ENCODE peak calls at places on chromosome 1, in ten cellular contexts. V is IMR-90, L is suprapubic skin, T is transverse colon, P is tibial nerve, F is GM12892, G is HCT116, J is breast epithelium, K is Peyer's patch, B is NB4. M is an unnamed sample.

GRCh38 chr1:54356680-54357147 is 49.5 kb downstream of the SSBP3 start:
- DNase-seq in V (no peak), L (no peak), T (no peak), P (no peak), F (peak), G (no peak), J (no peak), K (no peak), B (no peak), M (no peak)

GRCh38 chr1:220950576-220950975 is 71.3 kb downstream of the HLX start:
- DNase-seq in V (no peak), L (no peak), T (no peak), P (no peak), F (no peak), G (no peak), J (no peak), K (no peak), B (no peak), M (no peak)

GRCh38 chr1:202101182-202101581 is 21.5 kb upstream of the GPR37L1 start:
- DNase-seq in V (no peak), L (no peak), T (no peak), P (no peak), F (no peak), G (no peak), J (no peak), K (no peak), B (no peak), M (no peak)

GRCh38 chr1:201216395-201217085 is 25.9 kb downstream of the IGFN1 start:
- DNase-seq in V (no peak), L (peak), T (no peak), P (no peak), F (peak), G (no peak), J (no peak), K (no peak), B (no peak), M (peak)

GRCh38 chr1:100606438-100606837 is 68.5 kb downstream of the GPR88 start:
- DNase-seq in V (peak), L (no peak), T (peak), P (peak), F (no peak), G (peak), J (no peak), K (no peak), B (peak), M (no peak)

GRCh38 chr1:53111073-53111556 is 31.3 kb downstream of the SLC1A7 start:
- DNase-seq in V (peak), L (no peak), T (peak), P (no peak), F (no peak), G (no peak), J (no peak), K (peak), B (peak), M (no peak)

GRCh38 chr1:107551491-107551890 is 410.7 kb downstream of the NTNG1 start:
- DNase-seq in V (no peak), L (no peak), T (no peak), P (no peak), F (no peak), G (no peak), J (no peak), K (no peak), B (no peak), M (no peak)

GRCh38 chr1:226405411-226405988 is 2.4 kb downstream of the PARP1 start:
- DNase-seq in V (no peak), L (no peak), T (no peak), P (no peak), F (no peak), G (no peak), J (no peak), K (no peak), B (peak), M (no peak)

GRCh38 chr1:209835782-209836298 is 8.1 kb downstream of the UTP25 start:
- DNase-seq in V (peak), L (no peak), T (no peak), P (no peak), F (no peak), G (no peak), J (no peak), K (no peak), B (no peak), M (no peak)

GRCh38 chr1:59415876-59416275 is 119.0 kb downstream of the FGGY start:
- DNase-seq in V (peak), L (no peak), T (no peak), P (no peak), F (no peak), G (no peak), J (no peak), K (no peak), B (no peak), M (no peak)

GRCh38 chr1:217053666-217054065 is 330.4 kb upstream of the ESRRG start:
- DNase-seq in V (no peak), L (no peak), T (no peak), P (no peak), F (no peak), G (no peak), J (no peak), K (no peak), B (no peak), M (no peak)

GRCh38 chr1:66274634-66275033 is 259.3 kb upstream of the SGIP1 start:
- DNase-seq in V (peak), L (no peak), T (no peak), P (no peak), F (no peak), G (no peak), J (no peak), K (no peak), B (no peak), M (no peak)

GRCh38 chr1:225919906-225920305 is 4.1 kb downstream of the PYCR2 start:
- DNase-seq in V (peak), L (no peak), T (peak), P (peak), F (no peak), G (no peak), J (peak), K (no peak), B (no peak), M (peak)

GRCh38 chr1:50328552-50328951 is 94.7 kb downstream of the DMRTA2 start:
- DNase-seq in V (no peak), L (no peak), T (no peak), P (no peak), F (no peak), G (no peak), J (no peak), K (no peak), B (no peak), M (no peak)

GRCh38 chr1:223259462-223259861 is 104.5 kb downstream of the SUSD4 start:
- DNase-seq in V (no peak), L (no peak), T (no peak), P (no peak), F (no peak), G (no peak), J (no peak), K (no peak), B (no peak), M (no peak)

GRCh38 chr1:223264529-223264928 is 99.4 kb downstream of the SUSD4 start:
- DNase-seq in V (no peak), L (no peak), T (no peak), P (no peak), F (no peak), G (no peak), J (no peak), K (no peak), B (no peak), M (no peak)

GRCh38 chr1:223260712-223261111 is 103.3 kb downstream of the SUSD4 start:
- DNase-seq in V (no peak), L (no peak), T (no peak), P (no peak), F (no peak), G (no peak), J (no peak), K (no peak), B (no peak), M (no peak)

GRCh38 chr1:223258751-223259177 is 105.2 kb downstream of the SUSD4 start:
- DNase-seq in V (peak), L (no peak), T (no peak), P (no peak), F (no peak), G (no peak), J (no peak), K (no peak), B (peak), M (peak)

GRCh38 chr1:223261914-223262313 is 102.1 kb downstream of the SUSD4 start:
- DNase-seq in V (no peak), L (no peak), T (no peak), P (no peak), F (no peak), G (no peak), J (no peak), K (no peak), B (no peak), M (no peak)
- TF ChIP-seq POLR2A in V (no peak), L (no peak), T (no peak), P (no peak), F (no peak), G (no peak), J (no peak), K (no peak), B (no peak), M (no peak)

GRCh38 chr1:31576201-31576669 is at the start of gene TINAGL1:
- DNase-seq in V (no peak), L (no peak), T (peak), P (no peak), F (no peak), G (peak), J (peak), K (peak), B (no peak), M (no peak)
- TF ChIP-seq POLR2A in V (no peak), L (peak), T (peak), P (no peak), F (no peak), G (peak), J (peak), K (peak), B (no peak), M (no peak)

GRCh38 chr1:7047866-7048265 is 262.6 kb downstream of the CAMTA1 start:
- DNase-seq in V (no peak), L (no peak), T (no peak), P (no peak), F (no peak), G (no peak), J (no peak), K (no peak), B (no peak), M (no peak)

GRCh38 chr1:7048395-7048794 is 263.1 kb downstream of the CAMTA1 start:
- DNase-seq in V (no peak), L (no peak), T (no peak), P (no peak), F (no peak), G (no peak), J (no peak), K (no peak), B (no peak), M (no peak)

GRCh38 chr1:7052701-7053100 is 267.4 kb downstream of the CAMTA1 start:
- DNase-seq in V (no peak), L (no peak), T (no peak), P (no peak), F (no peak), G (no peak), J (no peak), K (no peak), B (no peak), M (no peak)

GRCh38 chr1:7049913-7050625 is 264.8 kb downstream of the CAMTA1 start:
- DNase-seq in V (no peak), L (no peak), T (no peak), P (no peak), F (no peak), G (no peak), J (no peak), K (no peak), B (no peak), M (no peak)

DNA sequence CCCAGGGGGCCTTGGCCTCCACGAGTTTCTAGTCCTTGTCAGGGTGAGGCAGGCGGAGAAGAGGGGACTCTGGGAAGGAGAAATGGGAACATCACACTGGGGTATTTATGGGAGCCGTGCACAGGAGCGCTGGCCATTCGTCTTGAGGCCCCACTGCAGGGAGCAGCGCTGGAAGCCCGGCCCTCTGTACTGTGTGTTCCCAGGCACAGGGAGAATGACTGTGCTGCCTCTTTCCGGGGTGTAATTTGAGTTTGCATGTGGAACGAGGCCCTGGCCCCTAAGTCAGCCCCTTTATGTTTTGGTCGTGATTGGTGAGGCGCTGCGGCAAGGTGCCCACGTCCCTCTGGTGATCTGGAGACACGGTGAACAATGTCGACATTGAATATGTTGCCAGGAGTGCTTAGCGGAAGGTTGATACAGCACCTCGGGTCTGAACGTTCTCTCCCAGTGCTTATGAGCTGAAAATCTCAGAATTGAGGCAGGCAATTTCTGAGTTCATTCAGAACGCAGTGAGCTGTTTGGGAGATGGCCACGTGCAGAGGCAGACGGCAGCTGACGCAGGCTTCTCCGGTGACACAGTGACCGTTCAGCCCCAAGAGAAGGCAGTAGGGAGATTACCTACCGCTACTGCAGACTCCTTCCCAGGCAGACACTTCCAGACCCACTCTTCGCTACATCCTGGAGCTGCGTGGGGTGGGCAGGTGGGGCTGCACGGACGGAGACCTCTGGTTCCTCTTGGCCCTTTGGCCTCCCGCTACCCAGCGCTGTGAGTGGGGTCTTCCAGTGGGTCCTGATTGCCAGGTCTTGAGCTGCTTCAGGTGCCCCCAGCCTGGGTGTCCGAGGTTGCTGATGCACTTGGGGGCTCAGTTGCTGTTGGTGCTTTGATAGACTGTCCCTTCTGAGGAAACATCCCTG is 265.8 kb downstream of the CAMTA1 start:
- DNase-seq in V (no peak), L (no peak), T (no peak), P (no peak), F (no peak), G (no peak), J (no peak), K (no peak), B (no peak), M (no peak)
- TF ChIP-seq POLR2A in V (no peak), L (no peak), T (no peak), P (no peak), F (no peak), G (no peak), J (no peak), K (no peak), B (no peak), M (no peak)

GRCh38 chr1:94024109-94024792 is 96.7 kb downstream of the ABCA4 start:
- DNase-seq in V (no peak), L (no peak), T (no peak), P (no peak), F (no peak), G (no peak), J (no peak), K (no peak), B (no peak), M (no peak)

GRCh38 chr1:94029135-94029993 is 91.6 kb downstream of the ABCA4 start:
- DNase-seq in V (no peak), L (no peak), T (no peak), P (no peak), F (no peak), G (no peak), J (no peak), K (no peak), B (no peak), M (no peak)

GRCh38 chr1:94027735-94028515 is 93.0 kb downstream of the ABCA4 start:
- DNase-seq in V (no peak), L (no peak), T (no peak), P (no peak), F (no peak), G (no peak), J (no peak), K (no peak), B (no peak), M (no peak)

GRCh38 chr1:94025383-94026340 is 95.3 kb downstream of the ABCA4 start:
- DNase-seq in V (peak), L (no peak), T (no peak), P (peak), F (no peak), G (peak), J (no peak), K (no peak), B (peak), M (peak)

DNA sequence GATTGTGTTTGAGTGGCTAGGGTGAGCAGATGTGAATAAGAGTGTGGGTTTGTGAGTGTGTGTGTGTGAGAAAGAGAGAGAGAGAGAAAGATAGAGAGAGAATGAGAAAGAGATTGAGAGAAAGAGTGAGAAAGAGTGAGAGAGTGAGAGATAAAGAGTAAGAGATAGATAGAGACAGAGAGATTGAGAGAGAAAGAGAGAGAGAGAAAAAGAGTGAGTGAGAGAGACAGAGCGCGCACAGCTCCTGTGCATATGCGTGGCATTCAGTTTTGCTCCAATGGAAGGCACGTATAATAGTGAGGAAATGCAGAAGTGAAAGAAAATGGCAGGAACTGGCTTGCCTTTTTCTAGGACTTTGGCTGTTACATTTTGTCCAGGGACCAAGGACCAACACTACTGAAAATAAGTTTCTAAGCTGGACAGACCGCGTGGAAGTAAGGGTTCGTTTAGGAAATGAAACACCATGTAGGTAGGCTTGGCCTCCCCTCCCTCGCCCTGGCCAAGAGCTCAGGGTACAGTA is 94.0 kb downstream of the ABCA4 start:
- DNase-seq in V (no peak), L (no peak), T (no peak), P (no peak), F (no peak), G (no peak), J (no peak), K (no peak), B (no peak), M (no peak)
- TF ChIP-seq POLR2A in V (no peak), L (no peak), T (no peak), P (no peak), F (no peak), G (no peak), J (no peak), K (no peak), B (no peak), M (no peak)

GRCh38 chr1:146036990-146037646 is 15.6 kb upstream of the HJV start:
- DNase-seq in V (peak), L (peak), T (peak), P (peak), F (peak), G (peak), J (peak), K (peak), B (peak), M (no peak)
- TF ChIP-seq POLR2A in V (no peak), L (no peak), T (peak), P (no peak), F (no peak), G (no peak), J (no peak), K (peak), B (no peak), M (no peak)

GRCh38 chr1:218495931-218496330 is 150.8 kb downstream of the TGFB2 start:
- DNase-seq in V (no peak), L (no peak), T (no peak), P (no peak), F (no peak), G (no peak), J (no peak), K (no peak), B (no peak), M (no peak)

GRCh38 chr1:218496561-218496960 is 151.4 kb downstream of the TGFB2 start:
- DNase-seq in V (peak), L (no peak), T (no peak), P (no peak), F (no peak), G (peak), J (no peak), K (no peak), B (no peak), M (peak)

GRCh38 chr1:218492840-218493239 is 147.7 kb downstream of the TGFB2 start:
- DNase-seq in V (no peak), L (no peak), T (no peak), P (no peak), F (no peak), G (no peak), J (no peak), K (no peak), B (no peak), M (no peak)

GRCh38 chr1:218494000-218494399 is 148.9 kb downstream of the TGFB2 start:
- DNase-seq in V (no peak), L (no peak), T (no peak), P (no peak), F (no peak), G (no peak), J (no peak), K (no peak), B (no peak), M (no peak)

GRCh38 chr1:218494449-218494852 is 149.3 kb downstream of the TGFB2 start:
- DNase-seq in V (no peak), L (no peak), T (no peak), P (no peak), F (no peak), G (no peak), J (no peak), K (no peak), B (no peak), M (no peak)
- TF ChIP-seq POLR2A in V (no peak), L (no peak), T (no peak), P (no peak), F (no peak), G (no peak), J (no peak), K (no peak), B (no peak), M (no peak)

M was measured in H54.